ENCODE peak calls at places on chromosome 16, in seven cellular contexts. One of them, this sample, is unnamed.

GRCh38 chr16:47043970-47044684 is 70.7 kb upstream of the DNAJA2 start:
- DNase-seq in H9: no peak
- DNase-seq in ACHN: no peak
- DNase-seq in MM.1S: no peak
- DNase-seq in HuH-7: no peak
- DNase-seq in activated naive CD4-positive, alpha-beta T cell: no peak
- DNase-seq in T-helper 17 cell: no peak
- DNase-seq in this sample: no peak

GRCh38 chr16:71293921-71294320 is 4.7 kb upstream of the CMTR2 start:
- DNase-seq in MM.1S: no peak
- DNase-seq in HuH-7: no peak
- DNase-seq in activated naive CD4-positive, alpha-beta T cell: no peak
- DNase-seq in T-helper 17 cell: no peak
- DNase-seq in ACHN: no peak
- DNase-seq in H9: no peak
- DNase-seq in this sample: no peak

GRCh38 chr16:56347166-56347565 is 78.2 kb downstream of the AMFR start:
- DNase-seq in HuH-7: no peak
- DNase-seq in ACHN: no peak
- DNase-seq in activated naive CD4-positive, alpha-beta T cell: no peak
- DNase-seq in MM.1S: no peak
- DNase-seq in H9: no peak
- DNase-seq in T-helper 17 cell: no peak
- DNase-seq in this sample: no peak

GRCh38 chr16:16151315-16151714 is 72.0 kb downstream of the ABCC6 start:
- DNase-seq in HuH-7: no peak
- DNase-seq in MM.1S: no peak
- DNase-seq in T-helper 17 cell: no peak
- DNase-seq in H9: no peak
- DNase-seq in ACHN: no peak
- DNase-seq in activated naive CD4-positive, alpha-beta T cell: no peak
- DNase-seq in this sample: no peak

GRCh38 chr16:82282662-82283061 is 112.6 kb upstream of the MPHOSPH6 start:
- DNase-seq in T-helper 17 cell: no peak
- DNase-seq in HuH-7: no peak
- DNase-seq in activated naive CD4-positive, alpha-beta T cell: no peak
- DNase-seq in ACHN: no peak
- DNase-seq in H9: no peak
- DNase-seq in MM.1S: no peak
- DNase-seq in this sample: no peak

GRCh38 chr16:71520550-71520949 is 5.7 kb upstream of the CHST4 start:
- DNase-seq in T-helper 17 cell: no peak
- DNase-seq in activated naive CD4-positive, alpha-beta T cell: no peak
- DNase-seq in HuH-7: no peak
- DNase-seq in H9: no peak
- DNase-seq in MM.1S: no peak
- DNase-seq in ACHN: no peak
- DNase-seq in this sample: no peak

GRCh38 chr16:12724216-12724615 is 79.5 kb downstream of the CPPED1 start:
- DNase-seq in activated naive CD4-positive, alpha-beta T cell: no peak
- DNase-seq in H9: no peak
- DNase-seq in MM.1S: no peak
- DNase-seq in HuH-7: no peak
- DNase-seq in T-helper 17 cell: no peak
- DNase-seq in ACHN: no peak
- DNase-seq in this sample: no peak

GRCh38 chr16:88349153-88349902 is 33.4 kb upstream of the ZNF469 start:
- DNase-seq in H9: no peak
- DNase-seq in ACHN: no peak
- DNase-seq in MM.1S: no peak
- DNase-seq in T-helper 17 cell: no peak
- DNase-seq in HuH-7: no peak
- DNase-seq in activated naive CD4-positive, alpha-beta T cell: no peak
- DNase-seq in this sample: no peak

GRCh38 chr16:88755745-88756443 is 29.1 kb downstream of the PIEZO1 start:
- DNase-seq in T-helper 17 cell: no peak
- DNase-seq in HuH-7: no peak
- DNase-seq in ACHN: no peak
- DNase-seq in H9: no peak
- DNase-seq in MM.1S: no peak
- DNase-seq in activated naive CD4-positive, alpha-beta T cell: no peak
- DNase-seq in this sample: no peak

GRCh38 chr16:67708368-67708771 is 10.7 kb downstream of the GFOD2 start:
- DNase-seq in ACHN: no peak
- DNase-seq in activated naive CD4-positive, alpha-beta T cell: no peak
- DNase-seq in MM.1S: no peak
- DNase-seq in H9: no peak
- DNase-seq in T-helper 17 cell: no peak
- DNase-seq in HuH-7: no peak
- DNase-seq in this sample: no peak

GRCh38 chr16:77869997-77870813 is 81.8 kb downstream of the VAT1L start:
- DNase-seq in H9: no peak
- DNase-seq in MM.1S: no peak
- DNase-seq in activated naive CD4-positive, alpha-beta T cell: no peak
- DNase-seq in T-helper 17 cell: no peak
- DNase-seq in ACHN: no peak
- DNase-seq in HuH-7: no peak
- DNase-seq in this sample: no peak

GRCh38 chr16:83441523-83441922 is 366.3 kb upstream of the HSBP1 start:
- DNase-seq in H9: no peak
- DNase-seq in HuH-7: no peak
- DNase-seq in ACHN: no peak
- DNase-seq in T-helper 17 cell: no peak
- DNase-seq in activated naive CD4-positive, alpha-beta T cell: no peak
- DNase-seq in MM.1S: no peak
- DNase-seq in this sample: no peak

GRCh38 chr16:30834130-30834740 is 47.2 kb upstream of the ZNF629 start:
- DNase-seq in T-helper 17 cell: no peak
- DNase-seq in H9: no peak
- DNase-seq in ACHN: no peak
- DNase-seq in MM.1S: no peak
- DNase-seq in HuH-7: no peak
- DNase-seq in activated naive CD4-positive, alpha-beta T cell: no peak
- DNase-seq in this sample: no peak

GRCh38 chr16:87490091-87490798 is 2.6 kb downstream of the ZCCHC14 start:
- DNase-seq in H9: no peak
- DNase-seq in HuH-7: no peak
- DNase-seq in ACHN: no peak
- DNase-seq in activated naive CD4-positive, alpha-beta T cell: no peak
- DNase-seq in MM.1S: no peak
- DNase-seq in T-helper 17 cell: no peak
- DNase-seq in this sample: no peak

GRCh38 chr16:28264656-28265055 is 27.7 kb upstream of the SBK1 start:
- DNase-seq in MM.1S: no peak
- DNase-seq in H9: peak; percentile 36
- DNase-seq in HuH-7: peak; percentile 57
- DNase-seq in activated naive CD4-positive, alpha-beta T cell: no peak
- DNase-seq in ACHN: no peak
- DNase-seq in T-helper 17 cell: no peak
- DNase-seq in this sample: no peak

GRCh38 chr16:27867122-27868110 is 196.1 kb downstream of the GSG1L start:
- DNase-seq in activated naive CD4-positive, alpha-beta T cell: no peak
- DNase-seq in HuH-7: peak; percentile 83
- DNase-seq in MM.1S: peak; percentile 66
- DNase-seq in ACHN: peak; percentile 80
- DNase-seq in T-helper 17 cell: peak; percentile 22
- DNase-seq in H9: peak; percentile 93
- DNase-seq in this sample: peak; percentile 84

GRCh38 chr16:86668136-86668535 is 89.8 kb downstream of the FOXL1 start:
- DNase-seq in ACHN: no peak
- DNase-seq in activated naive CD4-positive, alpha-beta T cell: no peak
- DNase-seq in H9: peak; percentile 57
- DNase-seq in HuH-7: no peak
- DNase-seq in T-helper 17 cell: no peak
- DNase-seq in MM.1S: no peak
- DNase-seq in this sample: peak; percentile 63